ENCODE peak calls at places on chromosomes 4 and X, in six cellular contexts. G is lung; W is activated CD8-positive, alpha-beta memory T cell treated with anti-CD3 and anti-CD28 coated beads, Interleukin-2, amount 10 ng/mL, durations not matched to agents 7 days and 5 days; J is activated CD8-positive, alpha-beta T cell treated with anti-CD3 and anti-CD28 coated beads, Interleukin-2, amount 10 ng/mL, durations not matched to agents 7 days and 5 days; P is stimulated activated naive CD8-positive, alpha-beta T cell treated with anti-CD3 and anti-CD28 coated beads, Interleukin-15, amount 100 ng/mL, for 72 hours; S is heart left ventricle. H is an unnamed sample.

GRCh38 chr4:6071959-6072720 is 53.9 kb upstream of the C4orf50 start:
- ATAC-seq in G (no peak), W (no peak), J (no peak), P (no peak), S (peak), H (no peak)

GRCh38 chr4:151563194-151563593 is 154.2 kb downstream of the FHIP1A start:
- ATAC-seq in G (no peak), W (no peak), J (no peak), P (no peak), S (no peak), H (peak)

GRCh38 chr4:306551-306961 is 1.3 kb upstream of the ZNF732 start:
- ATAC-seq in G (no peak), W (no peak), J (no peak), P (peak), S (no peak), H (no peak)

GRCh38 chrX:154028502-154029184 is 8.9 kb upstream of the IRAK1 start:
- ATAC-seq in G (no peak), W (no peak), J (no peak), P (no peak), S (no peak), H (no peak)

GRCh38 chrX:49912866-49913265 is 9.5 kb upstream of the CLCN5 start:
- ATAC-seq in G (no peak), W (no peak), J (no peak), P (no peak), S (no peak), H (no peak)

GRCh38 chr4:88743696-88744095 is 46.1 kb upstream of the NAP1L5 start:
- ATAC-seq in G (no peak), W (no peak), J (no peak), P (no peak), S (no peak), H (no peak)

GRCh38 chr4:149823770-149824221 is 8.2 kb upstream of the IQCM start:
- ATAC-seq in G (no peak), W (no peak), J (no peak), P (no peak), S (no peak), H (no peak)

GRCh38 chr4:4443821-4444220 is 56.9 kb downstream of the NSG1 start:
- ATAC-seq in G (no peak), W (no peak), J (no peak), P (no peak), S (no peak), H (no peak)

GRCh38 chrX:68895339-68896250 is 66.8 kb downstream of the EFNB1 start:
- ATAC-seq in G (no peak), W (no peak), J (no peak), P (peak), S (peak), H (peak)

GRCh38 chr4:106486533-106486932 is 118.0 kb upstream of the GIMD1 start:
- ATAC-seq in G (no peak), W (no peak), J (no peak), P (no peak), S (no peak), H (no peak)

GRCh38 chrX:45743081-45743533 is 542.4 kb upstream of the DIPK2B start:
- ATAC-seq in G (no peak), W (no peak), J (no peak), P (peak), S (peak), H (peak)

GRCh38 chr4:72031868-72032619 is at the start of gene NPFFR2:
- ATAC-seq in G (peak), W (no peak), J (no peak), P (no peak), S (peak), H (no peak)

GRCh38 chrX:107713205-107714195 is 62.1 kb downstream of the TSC22D3 start:
- ATAC-seq in G (no peak), W (no peak), J (no peak), P (no peak), S (no peak), H (no peak)

GRCh38 chr4:188658958-188659522 is 519.8 kb downstream of the TRIML1 start:
- ATAC-seq in G (no peak), W (no peak), J (no peak), P (no peak), S (no peak), H (no peak)

GRCh38 chrX:120213438-120214265 is 37.0 kb upstream of the ZBTB33 start:
- ATAC-seq in G (peak), W (peak), J (peak), P (peak), S (peak), H (peak)

GRCh38 chrX:23662187-23662586 is 5.1 kb upstream of the PRDX4 start:
- ATAC-seq in G (no peak), W (peak), J (peak), P (peak), S (no peak), H (peak)

GRCh38 chr4:153207027-153207426 is 2.8 kb downstream of the TRIM2 start:
- ATAC-seq in G (no peak), W (peak), J (no peak), P (peak), S (no peak), H (peak)

GRCh38 chr4:74230902-74231499 is 73.1 kb downstream of the MTHFD2L start:
- ATAC-seq in G (peak), W (peak), J (no peak), P (peak), S (peak), H (peak)

GRCh38 chrX:109830157-109830703 is 97.2 kb upstream of the ACSL4 start:
- ATAC-seq in G (no peak), W (no peak), J (no peak), P (no peak), S (no peak), H (peak)

GRCh38 chr4:85557016-85557901 is 82.3 kb downstream of the ARHGAP24 start:
- ATAC-seq in G (no peak), W (no peak), J (no peak), P (peak), S (peak), H (peak)

GRCh38 chr4:7786040-7786439 is 153.6 kb downstream of the AFAP1 start:
- ATAC-seq in G (no peak), W (no peak), J (no peak), P (no peak), S (no peak), H (no peak)

GRCh38 chr4:110064295-110064694 is 134.1 kb downstream of the ELOVL6 start:
- ATAC-seq in G (no peak), W (no peak), J (no peak), P (no peak), S (no peak), H (no peak)

GRCh38 chrX:142977128-142977914 is 48.4 kb upstream of the SPANXN4 start:
- ATAC-seq in G (no peak), W (no peak), J (no peak), P (no peak), S (no peak), H (no peak)

GRCh38 chr4:79526970-79527565 is 119.0 kb upstream of the GK2 start:
- ATAC-seq in G (no peak), W (no peak), J (no peak), P (no peak), S (no peak), H (peak)